ENCODE peak calls at places on chromosomes 12 and 14, in five cellular contexts. One of them, this sample, is unnamed.

GRCh38 chr14:45252356-45253069 is 489 bp downstream of the MIS18BP1 start:
- DNase-seq in activated naive CD4-positive, alpha-beta T cell treated with anti-CD3 and anti-CD28 coated beads, Interleukin-2, amount 10 ng/mL, durations not matched to agents 7 days and 5 days: peak; percentile 43
- DNase-seq in smooth muscle cell of the brain vasculature: no peak
- DNase-seq in GM10248: no peak
- DNase-seq in DMS 273 treated with DMSO at 0.1 percent for 48 hours: no peak
- DNase-seq in this sample: no peak

GRCh38 chr12:93707836-93708235 is 30.7 kb downstream of the CRADD start:
- DNase-seq in GM10248: no peak
- DNase-seq in DMS 273 treated with DMSO at 0.1 percent for 48 hours: no peak
- DNase-seq in activated naive CD4-positive, alpha-beta T cell treated with anti-CD3 and anti-CD28 coated beads, Interleukin-2, amount 10 ng/mL, durations not matched to agents 7 days and 5 days: no peak
- DNase-seq in smooth muscle cell of the brain vasculature: no peak
- DNase-seq in this sample: no peak

GRCh38 chr12:52439845-52440244 is 5.7 kb upstream of the KRT75 start:
- DNase-seq in DMS 273 treated with DMSO at 0.1 percent for 48 hours: no peak
- DNase-seq in GM10248: no peak
- DNase-seq in smooth muscle cell of the brain vasculature: no peak
- DNase-seq in activated naive CD4-positive, alpha-beta T cell treated with anti-CD3 and anti-CD28 coated beads, Interleukin-2, amount 10 ng/mL, durations not matched to agents 7 days and 5 days: no peak
- DNase-seq in this sample: no peak

GRCh38 chr12:53344824-53345485 is 8.8 kb upstream of the SP7 start:
- DNase-seq in activated naive CD4-positive, alpha-beta T cell treated with anti-CD3 and anti-CD28 coated beads, Interleukin-2, amount 10 ng/mL, durations not matched to agents 7 days and 5 days: peak; percentile 81
- DNase-seq in DMS 273 treated with DMSO at 0.1 percent for 48 hours: peak; percentile 18
- DNase-seq in smooth muscle cell of the brain vasculature: no peak
- DNase-seq in GM10248: peak; percentile 84
- DNase-seq in this sample: no peak

GRCh38 chr14:43166163-43166562 is 1340.9 kb downstream of the FSCB start:
- DNase-seq in DMS 273 treated with DMSO at 0.1 percent for 48 hours: no peak
- DNase-seq in activated naive CD4-positive, alpha-beta T cell treated with anti-CD3 and anti-CD28 coated beads, Interleukin-2, amount 10 ng/mL, durations not matched to agents 7 days and 5 days: no peak
- DNase-seq in GM10248: no peak
- DNase-seq in smooth muscle cell of the brain vasculature: no peak
- DNase-seq in this sample: no peak

GRCh38 chr14:22837750-22838538 is 1.6 kb downstream of the MMP14 start:
- DNase-seq in activated naive CD4-positive, alpha-beta T cell treated with anti-CD3 and anti-CD28 coated beads, Interleukin-2, amount 10 ng/mL, durations not matched to agents 7 days and 5 days: no peak
- DNase-seq in DMS 273 treated with DMSO at 0.1 percent for 48 hours: no peak
- DNase-seq in GM10248: no peak
- DNase-seq in smooth muscle cell of the brain vasculature: no peak
- DNase-seq in this sample: no peak

GRCh38 chr14:91368681-91369416 is 48.8 kb downstream of the CCDC88C start:
- DNase-seq in GM10248: no peak
- DNase-seq in activated naive CD4-positive, alpha-beta T cell treated with anti-CD3 and anti-CD28 coated beads, Interleukin-2, amount 10 ng/mL, durations not matched to agents 7 days and 5 days: no peak
- DNase-seq in DMS 273 treated with DMSO at 0.1 percent for 48 hours: no peak
- DNase-seq in smooth muscle cell of the brain vasculature: no peak
- DNase-seq in this sample: no peak

GRCh38 chr12:75116611-75117010 is 93.0 kb downstream of the KCNC2 start:
- DNase-seq in smooth muscle cell of the brain vasculature: no peak
- DNase-seq in activated naive CD4-positive, alpha-beta T cell treated with anti-CD3 and anti-CD28 coated beads, Interleukin-2, amount 10 ng/mL, durations not matched to agents 7 days and 5 days: no peak
- DNase-seq in GM10248: no peak
- DNase-seq in DMS 273 treated with DMSO at 0.1 percent for 48 hours: no peak
- DNase-seq in this sample: no peak

GRCh38 chr12:100656141-100656540 is 82.7 kb downstream of the GAS2L3 start:
- DNase-seq in DMS 273 treated with DMSO at 0.1 percent for 48 hours: no peak
- DNase-seq in smooth muscle cell of the brain vasculature: no peak
- DNase-seq in GM10248: no peak
- DNase-seq in activated naive CD4-positive, alpha-beta T cell treated with anti-CD3 and anti-CD28 coated beads, Interleukin-2, amount 10 ng/mL, durations not matched to agents 7 days and 5 days: no peak
- DNase-seq in this sample: no peak

GRCh38 chr12:9367201-9367600 is 159.0 kb upstream of the PZP start:
- DNase-seq in GM10248: no peak
- DNase-seq in smooth muscle cell of the brain vasculature: no peak
- DNase-seq in DMS 273 treated with DMSO at 0.1 percent for 48 hours: no peak
- DNase-seq in activated naive CD4-positive, alpha-beta T cell treated with anti-CD3 and anti-CD28 coated beads, Interleukin-2, amount 10 ng/mL, durations not matched to agents 7 days and 5 days: no peak
- DNase-seq in this sample: no peak

GRCh38 chr14:26163761-26164160 is 434.1 kb downstream of the NOVA1 start:
- DNase-seq in DMS 273 treated with DMSO at 0.1 percent for 48 hours: peak; percentile 5
- DNase-seq in GM10248: no peak
- DNase-seq in activated naive CD4-positive, alpha-beta T cell treated with anti-CD3 and anti-CD28 coated beads, Interleukin-2, amount 10 ng/mL, durations not matched to agents 7 days and 5 days: no peak
- DNase-seq in smooth muscle cell of the brain vasculature: no peak
- DNase-seq in this sample: peak; percentile 62

GRCh38 chr12:47767197-47767724 is 5.8 kb upstream of the SLC48A1 start:
- DNase-seq in DMS 273 treated with DMSO at 0.1 percent for 48 hours: no peak
- DNase-seq in smooth muscle cell of the brain vasculature: no peak
- DNase-seq in activated naive CD4-positive, alpha-beta T cell treated with anti-CD3 and anti-CD28 coated beads, Interleukin-2, amount 10 ng/mL, durations not matched to agents 7 days and 5 days: peak; percentile 86
- DNase-seq in GM10248: peak; percentile 71
- DNase-seq in this sample: peak; percentile 76

GRCh38 chr14:104238424-104239184 is 100.2 kb downstream of the KIF26A start:
- DNase-seq in smooth muscle cell of the brain vasculature: no peak
- DNase-seq in activated naive CD4-positive, alpha-beta T cell treated with anti-CD3 and anti-CD28 coated beads, Interleukin-2, amount 10 ng/mL, durations not matched to agents 7 days and 5 days: peak; percentile 14
- DNase-seq in DMS 273 treated with DMSO at 0.1 percent for 48 hours: no peak
- DNase-seq in GM10248: no peak
- DNase-seq in this sample: no peak

GRCh38 chr14:89977668-89978067 is 21.9 kb downstream of the TDP1 start:
- DNase-seq in DMS 273 treated with DMSO at 0.1 percent for 48 hours: no peak
- DNase-seq in GM10248: no peak
- DNase-seq in activated naive CD4-positive, alpha-beta T cell treated with anti-CD3 and anti-CD28 coated beads, Interleukin-2, amount 10 ng/mL, durations not matched to agents 7 days and 5 days: no peak
- DNase-seq in smooth muscle cell of the brain vasculature: no peak
- DNase-seq in this sample: no peak

GRCh38 chr12:124764451-124764850 is 99.2 kb downstream of the SCARB1 start:
- DNase-seq in GM10248: no peak
- DNase-seq in smooth muscle cell of the brain vasculature: no peak
- DNase-seq in DMS 273 treated with DMSO at 0.1 percent for 48 hours: no peak
- DNase-seq in activated naive CD4-positive, alpha-beta T cell treated with anti-CD3 and anti-CD28 coated beads, Interleukin-2, amount 10 ng/mL, durations not matched to agents 7 days and 5 days: peak; percentile 51
- DNase-seq in this sample: no peak

GRCh38 chr12:92065018-92065499 is 80.6 kb downstream of the BTG1 start:
- DNase-seq in smooth muscle cell of the brain vasculature: no peak
- DNase-seq in DMS 273 treated with DMSO at 0.1 percent for 48 hours: peak; percentile 28
- DNase-seq in GM10248: no peak
- DNase-seq in activated naive CD4-positive, alpha-beta T cell treated with anti-CD3 and anti-CD28 coated beads, Interleukin-2, amount 10 ng/mL, durations not matched to agents 7 days and 5 days: no peak
- DNase-seq in this sample: peak; percentile 78

GRCh38 chr14:32230695-32231280 is 27.7 kb upstream of the RNU6-8 start:
- DNase-seq in activated naive CD4-positive, alpha-beta T cell treated with anti-CD3 and anti-CD28 coated beads, Interleukin-2, amount 10 ng/mL, durations not matched to agents 7 days and 5 days: no peak
- DNase-seq in smooth muscle cell of the brain vasculature: no peak
- DNase-seq in GM10248: no peak
- DNase-seq in DMS 273 treated with DMSO at 0.1 percent for 48 hours: no peak
- DNase-seq in this sample: no peak

GRCh38 chr12:6418796-6419195 is 26.0 kb upstream of the CD27 start:
- DNase-seq in activated naive CD4-positive, alpha-beta T cell treated with anti-CD3 and anti-CD28 coated beads, Interleukin-2, amount 10 ng/mL, durations not matched to agents 7 days and 5 days: no peak
- DNase-seq in DMS 273 treated with DMSO at 0.1 percent for 48 hours: no peak
- DNase-seq in GM10248: no peak
- DNase-seq in smooth muscle cell of the brain vasculature: no peak
- DNase-seq in this sample: no peak

GRCh38 chr12:94193168-94193567 is 44.8 kb downstream of the PLXNC1 start:
- DNase-seq in smooth muscle cell of the brain vasculature: no peak
- DNase-seq in activated naive CD4-positive, alpha-beta T cell treated with anti-CD3 and anti-CD28 coated beads, Interleukin-2, amount 10 ng/mL, durations not matched to agents 7 days and 5 days: no peak
- DNase-seq in DMS 273 treated with DMSO at 0.1 percent for 48 hours: no peak
- DNase-seq in GM10248: no peak
- DNase-seq in this sample: no peak

GRCh38 chr14:76908834-76909233 is 82.6 kb downstream of the LRRC74A start:
- DNase-seq in activated naive CD4-positive, alpha-beta T cell treated with anti-CD3 and anti-CD28 coated beads, Interleukin-2, amount 10 ng/mL, durations not matched to agents 7 days and 5 days: peak; percentile 83
- DNase-seq in DMS 273 treated with DMSO at 0.1 percent for 48 hours: no peak
- DNase-seq in GM10248: peak; percentile 57
- DNase-seq in smooth muscle cell of the brain vasculature: no peak
- DNase-seq in this sample: no peak